ENCODE peak calls at places on chromosomes 16 and 17, in five cellular contexts. V is A549; R is lower lobe of right lung; E is uterus; A is CD8-positive, alpha-beta T cell. G is an unnamed sample.

GRCh38 chr16:81094771-81095251 is 1.4 kb downstream of the GCSH start:
- DNase-seq in E (no peak), R (no peak), A (no peak), V (no peak), G (no peak)

GRCh38 chr16:78961464-78961863 is 639.1 kb downstream of the MAF start:
- DNase-seq in A (no peak), V (no peak), E (no peak), R (no peak), G (no peak)

GRCh38 chr17:34987232-34987631 is 6.9 kb downstream of the LIG3 start:
- DNase-seq in R (no peak), V (no peak), E (no peak), A (no peak), G (no peak)

GRCh38 chr17:83062011-83062817 is 17.2 kb upstream of the METRNL start:
- DNase-seq in E (no peak), A (no peak), V (no peak), R (peak), G (no peak)

GRCh38 chr16:86844691-86845090 is 266.3 kb downstream of the FOXL1 start:
- DNase-seq in E (no peak), R (no peak), V (no peak), A (no peak), G (no peak)

GRCh38 chr17:37483311-37484039 is 6.2 kb upstream of the DUSP14 start:
- DNase-seq in A (no peak), R (no peak), V (no peak), E (peak), G (no peak)

GRCh38 chr17:80152057-80152831 is 5.3 kb upstream of the EIF4A3 start:
- DNase-seq in A (no peak), V (no peak), R (no peak), E (peak), G (no peak)

GRCh38 chr16:85296859-85297698 is 184.8 kb upstream of the CIBAR2 start:
- DNase-seq in E (no peak), R (peak), A (peak), V (peak), G (peak)

GRCh38 chr17:38671939-38672720 is 2.6 kb downstream of the EPOP start:
- DNase-seq in R (no peak), A (no peak), V (no peak), E (no peak), G (no peak)

GRCh38 chr16:86299882-86300490 is 210.3 kb upstream of the FOXF1 start:
- DNase-seq in E (no peak), A (no peak), V (no peak), R (no peak), G (no peak)

GRCh38 chr17:78605429-78605828 is 28.2 kb upstream of the DNAH17 start:
- DNase-seq in V (no peak), E (no peak), R (no peak), A (no peak), G (no peak)

GRCh38 chr16:85157813-85158701 is 45.8 kb upstream of the CIBAR2 start:
- DNase-seq in R (no peak), E (no peak), A (peak), V (no peak), G (no peak)

GRCh38 chr16:2482181-2483107 is 7.5 kb downstream of the TBC1D24 start:
- DNase-seq in E (peak), A (no peak), V (no peak), R (peak), G (no peak)

GRCh38 chr16:2253293-2253692 is 1.9 kb upstream of the ECI1 start:
- DNase-seq in E (no peak), A (no peak), V (no peak), R (peak), G (no peak)

GRCh38 chr17:63279498-63280230 is 166.4 kb downstream of the CYB561 start:
- DNase-seq in E (no peak), V (no peak), A (no peak), R (no peak), G (no peak)

GRCh38 chr16:55540221-55540620 is 26.3 kb upstream of the CAPNS2 start:
- DNase-seq in A (no peak), V (no peak), E (no peak), R (no peak), G (no peak)

GRCh38 chr16:397736-398332 is 835 bp downstream of the NME4 start:
- DNase-seq in R (peak), A (no peak), V (peak), E (peak), G (peak)

GRCh38 chr17:79473836-79474204 is 137.0 kb downstream of the RBFOX3 start:
- DNase-seq in E (no peak), R (no peak), A (no peak), V (no peak), G (no peak)

GRCh38 chr16:67856927-67857546 is 9.5 kb upstream of the CENPT start:
- DNase-seq in A (no peak), R (no peak), E (no peak), V (no peak), G (no peak)

GRCh38 chr16:10558746-10559641 is 21.4 kb downstream of the EMP2 start:
- DNase-seq in V (no peak), E (peak), A (no peak), R (peak), G (no peak)

GRCh38 chr17:32998111-32998892 is 6.7 kb downstream of the SPACA3 start:
- DNase-seq in R (peak), V (peak), E (peak), A (peak), G (peak)
- TF ChIP-seq CTCF in R (peak), V (peak), E (peak), A (peak), G (peak)

DNA sequence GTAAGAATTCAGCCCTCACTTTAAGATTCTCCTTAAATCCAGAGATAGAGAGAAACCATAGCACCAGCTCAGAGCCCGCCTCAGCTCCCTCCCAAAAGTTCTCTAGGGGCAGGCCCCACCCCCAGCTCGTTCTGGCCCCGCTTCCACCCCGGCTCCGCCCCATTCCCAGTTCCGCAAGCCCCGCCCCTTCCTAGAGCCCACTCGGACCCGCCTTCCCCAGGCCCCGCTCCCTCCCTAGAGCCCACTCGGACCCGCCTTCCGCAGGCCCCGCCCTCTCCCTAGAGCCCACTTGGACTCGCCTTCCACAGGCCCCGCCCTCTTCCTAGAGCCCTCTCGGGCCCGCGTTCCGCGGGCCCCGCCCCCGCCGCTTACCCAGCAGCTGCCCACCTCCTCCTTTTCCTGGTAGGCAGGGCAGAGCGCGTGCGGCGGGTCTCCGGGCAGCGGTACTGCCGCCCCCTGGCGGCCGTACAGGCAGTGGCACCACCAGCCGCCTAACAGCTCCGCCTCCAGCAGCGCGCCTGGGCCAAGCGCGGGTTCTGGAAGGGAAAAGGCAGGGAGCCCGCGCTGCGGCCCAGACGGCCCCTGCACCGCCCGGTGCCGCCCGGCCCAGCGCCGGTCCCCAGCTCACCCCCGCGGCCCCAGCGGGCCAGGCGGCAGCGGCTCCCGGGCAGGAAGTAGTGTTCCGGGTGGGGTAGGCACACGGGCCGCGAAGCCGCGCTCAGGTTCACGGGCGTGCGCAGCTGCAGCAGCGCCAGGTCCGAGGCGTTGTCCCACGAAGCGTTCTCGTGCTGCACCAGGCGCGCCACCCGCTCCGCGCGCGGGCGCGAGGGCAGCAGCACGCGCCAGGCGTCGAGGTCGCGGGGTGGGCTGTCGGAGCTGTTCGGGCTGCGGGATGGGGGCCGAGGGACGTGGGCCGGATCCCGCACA is 6.8 kb upstream of the PRSS8 start:
- DNase-seq in E (peak), R (peak), A (peak), V (peak), G (peak)
- H3K27ac ChIP-seq in E (peak), R (peak), A (peak), V (peak), G (peak)

DNA sequence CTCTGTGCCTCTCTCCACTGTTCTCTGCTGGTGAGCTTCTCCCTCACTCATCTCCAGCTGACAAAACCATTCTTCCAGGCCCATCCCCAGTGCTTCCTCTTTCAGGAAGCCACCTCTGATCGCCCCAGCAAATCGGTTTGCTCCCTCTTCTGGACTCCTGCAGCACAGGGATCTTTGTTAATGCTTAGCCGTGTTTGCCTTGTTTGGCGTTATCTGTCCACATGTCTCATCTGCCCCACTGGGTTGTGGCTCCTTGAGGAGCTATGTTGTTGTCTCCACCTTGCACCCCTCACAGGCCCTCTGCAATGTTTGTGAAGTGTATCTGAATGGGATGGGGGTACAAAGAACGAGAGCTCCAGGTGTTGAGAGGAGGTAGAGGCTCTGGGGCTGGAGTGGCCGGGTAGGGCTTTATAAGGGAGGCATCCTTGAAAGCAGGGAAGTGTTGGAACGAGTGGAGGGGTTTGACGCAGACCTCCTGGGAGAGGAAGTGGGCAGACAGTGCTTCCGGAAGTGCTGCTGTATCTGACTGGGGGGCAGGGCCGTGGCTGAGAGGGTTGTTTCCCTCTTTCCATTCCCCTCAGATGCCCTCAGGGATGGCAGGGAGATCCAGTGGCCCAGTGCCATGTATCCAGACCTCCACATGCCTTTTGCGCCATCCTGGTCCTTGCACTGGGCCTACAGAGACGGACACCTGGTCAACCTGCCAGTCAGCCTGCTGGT is 27.8 kb downstream of the CASKIN2 start:
- DNase-seq in E (no peak), V (no peak), A (peak), R (peak), G (no peak)
- TF ChIP-seq CTCF in E (no peak), V (no peak), A (no peak), R (peak), G (no peak)

DNA sequence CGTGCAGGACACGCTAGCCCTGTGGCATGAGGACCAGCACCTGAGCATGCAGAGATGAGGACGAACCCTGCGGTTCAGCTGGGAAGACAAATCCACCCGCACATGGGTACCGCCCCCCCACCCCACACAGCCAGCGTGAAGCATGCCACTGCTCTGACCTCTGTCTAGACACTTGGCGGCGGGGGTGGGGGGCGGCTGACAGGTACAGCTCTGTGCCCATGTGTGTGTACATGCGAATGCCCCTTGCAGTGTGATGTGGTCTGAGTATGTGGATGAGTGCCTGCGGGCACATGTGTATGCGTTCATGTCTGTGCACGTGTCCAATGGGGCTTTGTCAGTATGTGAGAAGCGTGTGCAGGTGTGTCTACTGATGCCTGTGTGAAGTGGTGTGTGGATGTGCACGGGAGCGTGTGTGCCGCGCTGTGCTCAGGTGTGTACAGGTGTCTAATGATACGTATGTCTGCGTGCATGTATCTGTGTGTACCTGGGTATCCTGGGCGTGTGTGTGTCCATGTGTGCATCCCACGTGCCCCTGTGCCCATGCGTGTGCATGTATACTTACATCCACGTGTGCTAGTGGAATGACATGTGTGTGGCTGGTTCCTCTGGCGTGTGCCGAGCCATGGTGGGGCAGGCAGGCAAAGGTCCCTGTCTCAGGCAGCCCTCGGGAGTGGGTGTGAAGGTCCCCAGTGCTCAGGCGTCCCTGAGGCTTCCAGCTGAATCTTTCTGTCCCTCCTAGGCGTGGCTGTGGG is 650 bp upstream of the RAP1GAP2 start:
- DNase-seq in V (no peak), E (no peak), R (no peak), A (no peak), G (no peak)
- H3K27ac ChIP-seq in V (peak), E (no peak), R (peak), A (peak), G (no peak)

DNA sequence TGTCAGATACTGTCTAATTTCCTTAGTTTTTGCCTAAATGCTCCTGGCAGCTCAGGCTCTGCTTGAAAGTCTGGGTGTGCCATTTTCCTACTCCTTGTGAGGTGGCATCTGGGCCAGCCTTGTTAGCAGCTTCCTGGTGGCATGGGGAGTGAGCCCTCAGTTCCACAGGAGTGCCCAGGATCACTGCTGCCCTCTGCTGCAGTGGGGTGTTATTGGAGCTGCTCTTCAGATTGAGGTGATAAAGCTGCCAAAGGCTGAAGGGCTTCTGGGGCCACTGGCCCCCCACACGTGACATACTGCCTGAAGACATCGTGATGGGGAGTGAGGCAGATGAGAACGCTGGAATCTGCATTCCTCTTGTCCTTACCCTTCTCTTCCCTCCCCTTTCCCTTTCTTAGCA is 27.4 kb downstream of the CEP95 start:
- DNase-seq in R (no peak), A (no peak), E (no peak), V (peak), G (no peak)
- TF ChIP-seq CTCF in R (peak), A (no peak), E (no peak), V (peak), G (no peak)

GRCh38 chr16:23101012-23101550 is 48.2 kb downstream of the USP31 start:
- DNase-seq in A (no peak), V (no peak), R (no peak), E (no peak), G (no peak)

GRCh38 chr16:23105309-23105708 is 43.9 kb downstream of the USP31 start:
- DNase-seq in V (no peak), E (no peak), A (no peak), R (no peak), G (no peak)

GRCh38 chr16:23103603-23104002 is 45.6 kb downstream of the USP31 start:
- DNase-seq in R (no peak), E (no peak), V (no peak), A (no peak), G (no peak)

GRCh38 chr16:23107117-23107516 is 42.1 kb downstream of the USP31 start:
- DNase-seq in A (no peak), V (no peak), E (no peak), R (no peak), G (no peak)

DNA sequence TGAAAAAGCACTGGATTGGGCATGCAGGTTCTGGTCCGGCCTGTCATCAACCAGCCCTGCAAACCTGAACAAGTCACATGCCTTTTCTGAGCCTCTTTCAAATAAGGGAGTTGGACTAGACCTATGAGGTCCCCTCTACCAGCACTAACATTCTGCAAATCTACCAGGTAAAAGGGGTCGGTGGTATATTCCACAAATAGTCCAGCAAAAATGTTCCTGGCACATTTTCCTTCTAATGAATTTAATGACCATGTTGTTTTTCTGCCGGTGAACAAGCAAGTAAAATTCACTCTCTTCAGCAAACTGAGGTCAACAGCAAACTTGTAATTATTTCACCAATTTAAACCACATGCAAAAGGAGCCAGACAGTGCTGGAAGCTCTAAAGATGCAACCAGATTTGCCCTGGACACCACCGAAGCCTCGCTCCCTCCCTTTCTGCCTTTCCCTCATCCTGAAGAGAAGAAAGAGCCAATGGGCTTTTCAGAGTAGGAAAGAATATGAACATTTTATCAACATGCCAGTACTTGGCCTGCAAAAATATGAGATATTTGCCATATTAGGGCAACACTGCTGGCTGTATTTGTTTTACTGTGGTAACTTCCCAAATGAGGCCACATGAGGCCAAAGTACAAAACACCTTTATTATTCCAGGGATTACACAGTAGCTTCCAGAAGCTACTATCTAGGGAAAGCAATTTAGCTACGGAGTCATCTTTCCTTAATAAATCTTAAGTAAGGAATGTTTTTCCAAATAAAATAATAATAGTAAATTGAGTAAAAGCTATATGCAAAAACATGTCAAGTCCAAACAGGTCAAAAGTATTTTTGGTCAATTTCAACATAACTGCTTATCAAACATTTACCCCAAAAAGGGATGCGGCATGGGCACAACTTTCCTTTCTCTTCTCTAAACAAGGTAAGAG is 45.0 kb downstream of the USP31 start:
- DNase-seq in V (no peak), A (no peak), R (no peak), E (no peak), G (no peak)
- H3K27ac ChIP-seq in V (peak), A (no peak), R (no peak), E (peak), G (no peak)